ENCODE peak calls at places on chromosome 22, in seven cellular contexts. T is NCI-H1417; X is fibroblast of gingiva; I is NCI-H1092 treated with DMSO at 0.1 percent for 48 hours; J is stimulated activated CD8-positive, alpha-beta memory T cell treated with anti-CD3 and anti-CD28 coated beads, Interleukin-7, amount 100 ng/mL, for 48 hours; P is hypothalamus; S is iPS DF 19.7. G is an unnamed sample.

GRCh38 chr22:39684702-39685281 is 114.2 kb downstream of the CACNA1I start:
- DNase-seq in P (no peak), J (no peak), I (no peak), S (no peak), T (no peak), X (no peak), G (no peak)

GRCh38 chr22:11627798-11628650 is 3900.0 kb upstream of the OR11H1 start:
- DNase-seq in S (no peak), X (no peak), J (no peak), I (no peak), P (no peak), T (no peak), G (no peak)

GRCh38 chr22:21815357-21815756 is 52.1 kb downstream of the MAPK1 start:
- DNase-seq in T (no peak), P (no peak), J (no peak), I (no peak), X (no peak), S (no peak), G (no peak)

GRCh38 chr22:43269325-43270040 is 73.7 kb downstream of the SCUBE1 start:
- DNase-seq in P (no peak), T (no peak), I (no peak), X (no peak), J (no peak), S (no peak), G (no peak)

GRCh38 chr22:21099578-21099977 is 53.8 kb downstream of the LRRC74B start:
- DNase-seq in T (no peak), X (no peak), P (no peak), I (no peak), J (no peak), S (no peak), G (no peak)

GRCh38 chr22:46085831-46086576 is 64.3 kb upstream of the PPARA start:
- DNase-seq in X (peak), P (no peak), T (no peak), I (no peak), J (no peak), S (no peak), G (no peak)

GRCh38 chr22:19620742-19621371 is 93.4 kb upstream of the SEPTIN5 start:
- DNase-seq in T (no peak), S (no peak), I (no peak), J (no peak), X (no peak), P (no peak), G (no peak)

GRCh38 chr22:46881373-46882118 is 119.1 kb downstream of the TBC1D22A start:
- DNase-seq in S (no peak), T (no peak), J (no peak), P (no peak), X (no peak), I (no peak), G (no peak)

GRCh38 chr22:45863981-45864751 is 112.8 kb downstream of the WNT7B start:
- DNase-seq in S (no peak), J (peak), X (no peak), P (no peak), T (peak), I (peak), G (no peak)

GRCh38 chr22:48254311-48254873 is 1491.9 kb downstream of the TBC1D22A start:
- DNase-seq in T (no peak), J (no peak), X (no peak), P (no peak), S (no peak), I (peak), G (no peak)

GRCh38 chr22:48937032-48937639 is 890.5 kb downstream of the BRD1 start:
- DNase-seq in J (no peak), S (no peak), X (no peak), P (no peak), T (no peak), I (no peak), G (no peak)

GRCh38 chr22:20316217-20316843 is 3.5 kb downstream of the DGCR6L start:
- DNase-seq in X (no peak), J (no peak), P (no peak), I (no peak), S (no peak), T (no peak), G (no peak)

GRCh38 chr22:26805131-26805530 is 147.7 kb downstream of the MIAT start:
- DNase-seq in I (no peak), X (no peak), S (no peak), T (no peak), J (no peak), P (no peak), G (no peak)

GRCh38 chr22:31079095-31079642 is 1.9 kb upstream of the SMTN start:
- DNase-seq in X (no peak), T (no peak), P (no peak), I (no peak), S (no peak), J (no peak), G (no peak)

GRCh38 chr22:38284042-38284402 is 11.2 kb upstream of the TMEM184B start:
- DNase-seq in J (no peak), S (no peak), P (no peak), T (no peak), X (peak), I (no peak), G (no peak)

GRCh38 chr22:38136607-38137006 is 26.1 kb upstream of the BAIAP2L2 start:
- DNase-seq in X (peak), T (no peak), I (no peak), P (no peak), J (no peak), S (no peak), G (no peak)

GRCh38 chr22:17775781-17776470 is 1.7 kb upstream of the BID start:
- DNase-seq in S (no peak), J (no peak), P (no peak), X (no peak), I (no peak), T (no peak), G (no peak)

GRCh38 chr22:35597692-35598395 is 19.3 kb downstream of the MB start:
- DNase-seq in T (no peak), J (no peak), I (no peak), S (no peak), X (no peak), P (no peak), G (no peak)

GRCh38 chr22:20573830-20574615 is 66.6 kb downstream of the MED15 start:
- DNase-seq in P (no peak), J (no peak), X (no peak), S (no peak), I (no peak), T (no peak), G (no peak)

GRCh38 chr22:47352920-47353700 is 590.7 kb downstream of the TBC1D22A start:
- DNase-seq in J (no peak), T (no peak), S (no peak), I (no peak), X (no peak), P (no peak), G (no peak)

GRCh38 chr22:47143249-47143938 is 380.9 kb downstream of the TBC1D22A start:
- DNase-seq in P (no peak), X (no peak), I (no peak), T (no peak), J (no peak), S (no peak), G (no peak)

GRCh38 chr22:30424471-30425326 is 869 bp upstream of the MTFP1 start:
- DNase-seq in T (peak), I (peak), J (no peak), P (no peak), S (no peak), X (peak), G (no peak)

GRCh38 chr22:44809456-44809855 is 57.1 kb downstream of the ARHGAP8 start:
- DNase-seq in X (no peak), P (no peak), S (no peak), J (no peak), I (no peak), T (no peak), G (no peak)

GRCh38 chr22:47309946-47310345 is 547.5 kb downstream of the TBC1D22A start:
- DNase-seq in P (no peak), I (no peak), J (no peak), S (no peak), T (no peak), X (no peak), G (no peak)

G was measured in occipital lobe.